ENCODE peak calls at places on chromosomes 5 and 9, in six cellular contexts. M, O, P, C, L and Y are unnamed samples.
A peak's percentile ranks its signal among the peaks of the same experiment; 100 is the strongest.

GRCh38 chr9:98944130-98945074 is 695 bp downstream of the COL15A1 start:
- DNase-seq in M (peak; percentile 69), O (peak; percentile 31), C (peak; percentile 20), P (peak; percentile 31), L (no peak), Y (peak; percentile 52)

GRCh38 chr9:34381323-34381722 is 4.6 kb upstream of the MYORG start:
- DNase-seq in M (no peak), O (no peak), L (no peak), C (peak; percentile 20), P (no peak), Y (peak; percentile 50)

GRCh38 chr5:35651002-35651756 is 33.5 kb downstream of the SPEF2 start:
- DNase-seq in P (peak; percentile 75), L (no peak), O (peak; percentile 9), M (no peak), C (peak; percentile 21), Y (no peak)

GRCh38 chr9:124022201-124023121 is 10.9 kb downstream of the LHX2 start:
- DNase-seq in P (no peak), M (no peak), O (no peak), L (no peak), C (no peak), Y (no peak)

GRCh38 chr5:76607353-76607871 is 15.8 kb downstream of the F2RL2 start:
- DNase-seq in P (peak; percentile 30), O (no peak), C (no peak), L (no peak), M (no peak), Y (no peak)

GRCh38 chr5:94523018-94523417 is 95.4 kb downstream of the KIAA0825 start:
- DNase-seq in P (no peak), C (no peak), M (no peak), L (no peak), O (no peak), Y (no peak)

GRCh38 chr5:139646912-139647391 is 1.2 kb upstream of the CXXC5 start:
- DNase-seq in M (peak; percentile 69), C (no peak), P (no peak), L (no peak), O (no peak), Y (no peak)

GRCh38 chr9:21481470-21482057 is 549 bp downstream of the IFNE start:
- DNase-seq in L (no peak), M (no peak), O (peak; percentile 51), P (no peak), C (no peak), Y (no peak)

GRCh38 chr5:22852807-22853670 is at the start of gene CDH12:
- DNase-seq in L (no peak), M (peak; percentile 53), C (peak; percentile 37), O (no peak), P (no peak), Y (no peak)

GRCh38 chr5:6215891-6216290 is 162.5 kb downstream of the MED10 start:
- DNase-seq in P (no peak), O (no peak), C (no peak), M (no peak), L (no peak), Y (no peak)

GRCh38 chr9:80698725-80699124 is 990.6 kb downstream of the TLE1 start:
- DNase-seq in L (no peak), M (no peak), P (no peak), O (no peak), C (no peak), Y (no peak)

GRCh38 chr9:1208185-1208584 is 158.0 kb downstream of the DMRT2 start:
- DNase-seq in L (no peak), P (peak; percentile 72), O (no peak), C (no peak), M (no peak), Y (no peak)